ENCODE peak calls at places on chromosomes 2 and 18, in five cellular contexts. One of them, this sample, is unnamed.

GRCh38 chr2:240320561-240321091 is 114.8 kb upstream of the GPC1 start:
- DNase-seq in IMR-90: no peak
- DNase-seq in trophoblast cell: no peak
- DNase-seq in mesenchymal stem cell: no peak
- DNase-seq in neuronal stem cell: peak
- DNase-seq in this sample: no peak

GRCh38 chr18:22465859-22466602 is 48.3 kb upstream of the CTAGE1 start:
- DNase-seq in trophoblast cell: peak
- DNase-seq in mesenchymal stem cell: peak
- DNase-seq in neuronal stem cell: no peak
- DNase-seq in IMR-90: peak
- DNase-seq in this sample: no peak

GRCh38 chr18:32893915-32894314 is 121.1 kb upstream of the KLHL14 start:
- DNase-seq in mesenchymal stem cell: no peak
- DNase-seq in trophoblast cell: no peak
- DNase-seq in IMR-90: no peak
- DNase-seq in neuronal stem cell: no peak
- DNase-seq in this sample: no peak

GRCh38 chr2:229417906-229418305 is 146.8 kb upstream of the PID1 start:
- DNase-seq in neuronal stem cell: peak
- DNase-seq in mesenchymal stem cell: no peak
- DNase-seq in trophoblast cell: no peak
- DNase-seq in IMR-90: no peak
- DNase-seq in this sample: peak

GRCh38 chr2:73931531-73932500 is 5.1 kb downstream of the DGUOK start:
- DNase-seq in mesenchymal stem cell: peak
- DNase-seq in trophoblast cell: no peak
- DNase-seq in neuronal stem cell: no peak
- DNase-seq in IMR-90: peak
- DNase-seq in this sample: no peak

GRCh38 chr2:165182029-165182428 is 21.8 kb downstream of the SCN3A start:
- DNase-seq in neuronal stem cell: no peak
- DNase-seq in trophoblast cell: no peak
- DNase-seq in IMR-90: no peak
- DNase-seq in mesenchymal stem cell: no peak
- DNase-seq in this sample: no peak

GRCh38 chr2:205716126-205716525 is 33.8 kb downstream of the NRP2 start:
- DNase-seq in mesenchymal stem cell: no peak
- DNase-seq in trophoblast cell: peak
- DNase-seq in neuronal stem cell: no peak
- DNase-seq in IMR-90: no peak
- DNase-seq in this sample: peak

GRCh38 chr2:105836840-105837692 is 92.4 kb downstream of the NCK2 start:
- DNase-seq in mesenchymal stem cell: no peak
- DNase-seq in IMR-90: no peak
- DNase-seq in trophoblast cell: no peak
- DNase-seq in neuronal stem cell: no peak
- DNase-seq in this sample: no peak

GRCh38 chr2:237194906-237195305 is 109.2 kb downstream of the COPS8 start:
- DNase-seq in trophoblast cell: no peak
- DNase-seq in mesenchymal stem cell: no peak
- DNase-seq in neuronal stem cell: no peak
- DNase-seq in IMR-90: no peak
- DNase-seq in this sample: no peak

GRCh38 chr2:205511221-205511620 is 171.1 kb upstream of the NRP2 start:
- DNase-seq in trophoblast cell: no peak
- DNase-seq in IMR-90: peak
- DNase-seq in neuronal stem cell: no peak
- DNase-seq in mesenchymal stem cell: no peak
- DNase-seq in this sample: no peak

GRCh38 chr18:57027190-57027708 is 119.6 kb upstream of the BOD1L2 start:
- DNase-seq in IMR-90: no peak
- DNase-seq in mesenchymal stem cell: no peak
- DNase-seq in trophoblast cell: no peak
- DNase-seq in neuronal stem cell: no peak
- DNase-seq in this sample: no peak

GRCh38 chr2:46381871-46382270 is 84.7 kb downstream of the EPAS1 start:
- DNase-seq in IMR-90: no peak
- DNase-seq in trophoblast cell: no peak
- DNase-seq in neuronal stem cell: no peak
- DNase-seq in mesenchymal stem cell: no peak
- DNase-seq in this sample: peak

GRCh38 chr2:194591192-194591591 is 1065.8 kb upstream of the SLC39A10 start:
- DNase-seq in neuronal stem cell: no peak
- DNase-seq in trophoblast cell: no peak
- DNase-seq in mesenchymal stem cell: no peak
- DNase-seq in IMR-90: no peak
- DNase-seq in this sample: no peak

GRCh38 chr2:40431600-40431955 is 20.3 kb downstream of the SLC8A1 start:
- DNase-seq in mesenchymal stem cell: peak
- DNase-seq in IMR-90: peak
- DNase-seq in trophoblast cell: peak
- DNase-seq in neuronal stem cell: no peak
- DNase-seq in this sample: no peak

GRCh38 chr18:47050468-47050867 is 15.0 kb upstream of the ELOA2 start:
- DNase-seq in trophoblast cell: peak
- DNase-seq in IMR-90: peak
- DNase-seq in neuronal stem cell: peak
- DNase-seq in mesenchymal stem cell: peak
- DNase-seq in this sample: no peak

GRCh38 chr2:206083602-206084467 is 2.1 kb downstream of the INO80D start:
- DNase-seq in neuronal stem cell: no peak
- DNase-seq in mesenchymal stem cell: peak
- DNase-seq in IMR-90: no peak
- DNase-seq in trophoblast cell: no peak
- DNase-seq in this sample: peak

GRCh38 chr2:217937446-217937845 is 65.3 kb downstream of the TNS1 start:
- DNase-seq in trophoblast cell: no peak
- DNase-seq in mesenchymal stem cell: no peak
- DNase-seq in neuronal stem cell: no peak
- DNase-seq in IMR-90: no peak
- DNase-seq in this sample: no peak

GRCh38 chr2:159902722-159903121 is 104.7 kb upstream of the CD302 start:
- DNase-seq in mesenchymal stem cell: no peak
- DNase-seq in neuronal stem cell: no peak
- DNase-seq in trophoblast cell: no peak
- DNase-seq in IMR-90: no peak
- DNase-seq in this sample: no peak

GRCh38 chr2:120536141-120536540 is 190.2 kb downstream of the INHBB start:
- DNase-seq in neuronal stem cell: no peak
- DNase-seq in mesenchymal stem cell: no peak
- DNase-seq in IMR-90: no peak
- DNase-seq in trophoblast cell: no peak
- DNase-seq in this sample: no peak

GRCh38 chr2:129781749-129782617 is 197.5 kb upstream of the RAB6C start:
- DNase-seq in neuronal stem cell: no peak
- DNase-seq in trophoblast cell: no peak
- DNase-seq in mesenchymal stem cell: no peak
- DNase-seq in IMR-90: no peak
- DNase-seq in this sample: peak

GRCh38 chr18:48802543-48803428 is 148.0 kb downstream of the SMAD7 start:
- DNase-seq in mesenchymal stem cell: no peak
- DNase-seq in IMR-90: no peak
- DNase-seq in trophoblast cell: peak
- DNase-seq in neuronal stem cell: no peak
- DNase-seq in this sample: peak

GRCh38 chr2:152222975-152223638 is 47.5 kb upstream of the STAM2 start:
- DNase-seq in trophoblast cell: no peak
- DNase-seq in mesenchymal stem cell: peak
- DNase-seq in IMR-90: peak
- DNase-seq in neuronal stem cell: no peak
- DNase-seq in this sample: no peak

GRCh38 chr2:241123816-241124536 is 21.9 kb upstream of the MTERF4 start:
- DNase-seq in IMR-90: no peak
- DNase-seq in mesenchymal stem cell: no peak
- DNase-seq in neuronal stem cell: no peak
- DNase-seq in trophoblast cell: no peak
- DNase-seq in this sample: no peak

GRCh38 chr2:66389651-66390131 is 45.2 kb upstream of the MEIS1 start:
- DNase-seq in neuronal stem cell: no peak
- DNase-seq in IMR-90: no peak
- DNase-seq in trophoblast cell: no peak
- DNase-seq in mesenchymal stem cell: peak
- DNase-seq in this sample: no peak

GRCh38 chr18:79806976-79807841 is 9.5 kb downstream of the KCNG2 start:
- DNase-seq in trophoblast cell: no peak
- DNase-seq in IMR-90: no peak
- DNase-seq in neuronal stem cell: no peak
- DNase-seq in mesenchymal stem cell: no peak
- DNase-seq in this sample: no peak

GRCh38 chr18:79804130-79804772 is 6.5 kb downstream of the KCNG2 start:
- DNase-seq in trophoblast cell: no peak
- DNase-seq in mesenchymal stem cell: no peak
- DNase-seq in IMR-90: no peak
- DNase-seq in neuronal stem cell: no peak
- DNase-seq in this sample: no peak

GRCh38 chr18:79805211-79805862 is 7.6 kb downstream of the KCNG2 start:
- DNase-seq in neuronal stem cell: no peak
- DNase-seq in IMR-90: no peak
- DNase-seq in trophoblast cell: no peak
- DNase-seq in mesenchymal stem cell: no peak
- DNase-seq in this sample: no peak

GRCh38 chr18:79803611-79804051 is 5.9 kb downstream of the KCNG2 start:
- DNase-seq in IMR-90: no peak
- DNase-seq in neuronal stem cell: no peak
- DNase-seq in trophoblast cell: no peak
- DNase-seq in mesenchymal stem cell: no peak
- DNase-seq in this sample: no peak

GRCh38 chr18:79805926-79806487 is 8.3 kb downstream of the KCNG2 start:
- DNase-seq in IMR-90: no peak
- DNase-seq in neuronal stem cell: no peak
- DNase-seq in mesenchymal stem cell: no peak
- DNase-seq in trophoblast cell: no peak
- DNase-seq in this sample: no peak
- H3K14ac ChIP-seq in IMR-90: no peak
- H3K14ac ChIP-seq in neuronal stem cell: no peak
- H3K14ac ChIP-seq in mesenchymal stem cell: no peak
- H3K14ac ChIP-seq in trophoblast cell: no peak
- H3K14ac ChIP-seq in this sample: no peak

DNA sequence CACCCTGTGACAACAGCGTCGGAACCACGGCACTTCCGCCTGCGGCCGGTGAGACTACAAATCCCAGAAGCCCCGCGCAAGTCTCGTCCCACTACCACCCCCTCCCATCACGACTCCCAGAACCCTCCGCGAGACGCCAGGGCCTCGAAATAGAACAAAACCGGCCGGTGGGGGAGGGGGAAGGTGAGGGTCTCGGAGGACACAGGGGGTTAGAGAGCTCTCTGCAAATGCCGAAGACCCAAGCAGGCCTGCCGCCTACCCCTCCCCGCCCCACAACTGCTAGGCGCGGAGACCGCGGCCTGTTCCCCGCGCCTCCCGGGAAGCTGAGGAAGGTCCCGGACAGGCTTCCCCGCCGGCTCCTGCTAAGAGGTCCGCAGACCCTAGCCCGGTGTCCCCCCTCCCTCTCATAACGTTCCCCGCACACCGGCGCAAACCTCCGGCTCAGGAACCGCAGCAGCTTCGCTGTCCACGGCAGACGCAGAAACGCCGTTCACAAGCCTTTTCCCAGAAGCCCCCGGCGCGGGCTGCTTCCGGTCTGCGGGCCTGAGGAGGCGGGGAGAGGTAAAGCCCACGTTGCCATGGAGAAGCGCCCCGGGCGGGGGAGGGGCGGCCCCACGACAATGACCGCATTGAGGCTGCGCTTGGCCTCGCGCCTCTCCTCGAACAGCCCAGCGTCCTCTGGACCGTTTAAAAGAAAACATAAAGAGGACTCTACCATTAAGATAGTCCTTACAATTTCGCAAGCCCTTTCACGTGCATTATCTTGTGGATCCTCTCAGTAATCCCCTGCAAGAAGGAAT is at the start of gene ZNF24:
- DNase-seq in mesenchymal stem cell: peak
- DNase-seq in neuronal stem cell: peak
- DNase-seq in IMR-90: peak
- DNase-seq in trophoblast cell: peak
- DNase-seq in this sample: peak
- H3K14ac ChIP-seq in mesenchymal stem cell: peak
- H3K14ac ChIP-seq in neuronal stem cell: peak
- H3K14ac ChIP-seq in IMR-90: peak
- H3K14ac ChIP-seq in trophoblast cell: peak
- H3K14ac ChIP-seq in this sample: peak

GRCh38 chr18:3261035-3261392 is 919 bp upstream of the MYL12B start:
- DNase-seq in IMR-90: no peak
- DNase-seq in neuronal stem cell: no peak
- DNase-seq in trophoblast cell: peak
- DNase-seq in mesenchymal stem cell: no peak
- DNase-seq in this sample: no peak
- H3K14ac ChIP-seq in IMR-90: peak
- H3K14ac ChIP-seq in neuronal stem cell: no peak
- H3K14ac ChIP-seq in trophoblast cell: peak
- H3K14ac ChIP-seq in mesenchymal stem cell: no peak
- H3K14ac ChIP-seq in this sample: no peak

GRCh38 chr2:233033672-233034071 is 1.2 kb downstream of the NEU2 start:
- DNase-seq in IMR-90: peak
- DNase-seq in trophoblast cell: no peak
- DNase-seq in mesenchymal stem cell: no peak
- DNase-seq in neuronal stem cell: no peak
- DNase-seq in this sample: no peak

GRCh38 chr2:233034091-233034882 is 1.8 kb downstream of the NEU2 start:
- DNase-seq in IMR-90: no peak
- DNase-seq in trophoblast cell: no peak
- DNase-seq in neuronal stem cell: no peak
- DNase-seq in mesenchymal stem cell: no peak
- DNase-seq in this sample: no peak

GRCh38 chr2:233037078-233037477 is 4.6 kb downstream of the NEU2 start:
- DNase-seq in IMR-90: peak
- DNase-seq in mesenchymal stem cell: peak
- DNase-seq in trophoblast cell: peak
- DNase-seq in neuronal stem cell: no peak
- DNase-seq in this sample: no peak

GRCh38 chr2:233036162-233036838 is 3.8 kb downstream of the NEU2 start:
- DNase-seq in trophoblast cell: no peak
- DNase-seq in IMR-90: no peak
- DNase-seq in neuronal stem cell: no peak
- DNase-seq in mesenchymal stem cell: no peak
- DNase-seq in this sample: no peak

DNA sequence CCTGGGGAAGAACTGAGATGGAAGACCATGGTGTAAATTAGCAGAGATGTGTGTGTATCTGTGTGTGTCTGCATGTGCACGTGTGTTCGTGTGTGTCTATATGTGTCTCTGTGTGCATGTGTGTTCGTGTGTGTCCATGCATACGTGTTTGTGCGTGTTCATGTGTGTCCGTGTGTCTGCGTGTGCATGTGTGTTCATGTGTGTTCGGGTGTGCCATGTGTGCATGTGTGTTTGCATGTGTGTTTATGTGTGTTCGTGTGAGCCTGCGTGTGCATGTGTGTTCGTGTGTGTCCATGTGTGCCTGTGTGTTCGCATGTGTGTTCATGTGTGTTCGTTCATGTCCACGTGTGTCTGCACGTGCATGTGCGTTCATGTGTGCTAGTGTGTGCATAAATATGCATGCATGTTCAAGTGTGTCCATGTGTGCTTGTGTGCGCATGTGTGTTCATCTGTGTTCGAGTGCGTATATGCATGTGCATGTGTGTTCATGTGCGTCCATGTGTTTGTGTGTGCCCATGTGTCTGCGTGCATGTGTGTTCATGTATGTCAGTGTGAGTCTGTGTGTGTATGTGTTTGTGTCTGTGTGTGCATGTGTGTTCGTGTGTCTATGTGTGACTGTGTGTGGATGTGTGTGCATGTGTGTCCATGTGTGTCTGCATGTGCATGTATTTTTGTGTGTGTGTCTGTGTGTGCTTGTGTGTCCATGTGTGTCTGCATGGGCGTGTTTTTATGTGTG is 3.1 kb downstream of the NEU2 start:
- DNase-seq in mesenchymal stem cell: no peak
- DNase-seq in trophoblast cell: no peak
- DNase-seq in neuronal stem cell: no peak
- DNase-seq in IMR-90: no peak
- DNase-seq in this sample: no peak
- H3K14ac ChIP-seq in mesenchymal stem cell: peak
- H3K14ac ChIP-seq in trophoblast cell: no peak
- H3K14ac ChIP-seq in neuronal stem cell: no peak
- H3K14ac ChIP-seq in IMR-90: no peak
- H3K14ac ChIP-seq in this sample: no peak